ENCODE peak calls at places on chromosomes 16 and 17, in four cellular contexts. C is A549; D is DMS79 treated with DMSO at 0.1 percent for 48 hours; G is activated naive CD8-positive, alpha-beta T cell treated with anti-CD3 and anti-CD28 coated beads, Interleukin-2, amount 10 ng/mL, durations not matched to agents 7 days and 5 days. K is an unnamed sample.

GRCh38 chr17:51402881-51403280 is 142.5 kb downstream of the UTP18 start:
- DNase-seq in D (no peak), C (no peak), G (no peak), K (no peak)

GRCh38 chr16:22692916-22693646 is 120.9 kb upstream of the HS3ST2 start:
- DNase-seq in G (no peak), C (no peak), D (no peak), K (no peak)

GRCh38 chr16:50887500-50887899 is 145.6 kb downstream of the CYLD start:
- DNase-seq in D (no peak), C (no peak), G (no peak), K (no peak)

GRCh38 chr17:36921131-36921851 is 16.0 kb upstream of the LHX1 start:
- DNase-seq in C (peak), D (no peak), G (no peak), K (no peak)

GRCh38 chr17:56597495-56597990 is 4.0 kb downstream of the NOG start:
- DNase-seq in D (no peak), G (peak), C (no peak), K (no peak)

GRCh38 chr17:56064506-56064905 is 88.8 kb upstream of the ANKFN1 start:
- DNase-seq in C (no peak), G (no peak), D (no peak), K (no peak)

GRCh38 chr16:70453891-70454220 is 539 bp upstream of the FCSK start:
- DNase-seq in C (no peak), G (no peak), D (no peak), K (no peak)

GRCh38 chr16:4283939-4284338 is 11.1 kb upstream of the TFAP4 start:
- DNase-seq in D (no peak), C (no peak), G (no peak), K (no peak)

GRCh38 chr16:47643610-47644009 is 182.5 kb downstream of the PHKB start:
- DNase-seq in C (no peak), D (no peak), G (no peak), K (no peak)

K was measured in NCI-H187.